ENCODE peak calls at places on chromosome 1, in five cellular contexts. M is astrocyte, Q is fibroblast of lung, N is mucosa of descending colon, A is tibial artery. T is an unnamed sample.

GRCh38 chr1:47656719-47657685 is 219.2 kb downstream of the FOXD2 start:
- DNase-seq in M (peak; percentile 18), Q (peak; percentile 37), N (peak; percentile 27), A (peak; percentile 89), T (no peak)

GRCh38 chr1:63557365-63557987 is 34.2 kb downstream of the EFCAB7 start:
- DNase-seq in M (peak; percentile 6), Q (peak; percentile 20), N (peak; percentile 69), A (no peak), T (peak; percentile 43)

GRCh38 chr1:233025156-233025555 is 74.7 kb downstream of the NTPCR start:
- DNase-seq in M (no peak), Q (peak; percentile 33), N (peak; percentile 83), A (no peak), T (no peak)

GRCh38 chr1:42264791-42265190 is 70.2 kb downstream of the FOXJ3 start:
- DNase-seq in M (no peak), Q (no peak), N (no peak), A (no peak), T (no peak)

GRCh38 chr1:19374402-19374801 is 62.3 kb downstream of the SLC66A1 start:
- DNase-seq in M (no peak), Q (no peak), N (no peak), A (no peak), T (no peak)

GRCh38 chr1:231240883-231241735 is at the start of gene GNPAT:
- DNase-seq in M (peak; percentile 67), Q (peak; percentile 80), N (peak; percentile 90), A (peak; percentile 87), T (peak; percentile 72)

GRCh38 chr1:160177667-160178066 is 12.7 kb upstream of the CASQ1 start:
- DNase-seq in M (no peak), Q (no peak), N (no peak), A (no peak), T (no peak)

GRCh38 chr1:995665-996633 is 3.9 kb downstream of the HES4 start:
- DNase-seq in M (no peak), Q (no peak), N (no peak), A (no peak), T (peak; percentile 43)

GRCh38 chr1:155051777-155052398 is 772 bp downstream of the ADAM15 start:
- DNase-seq in M (no peak), Q (peak; percentile 23), N (peak; percentile 61), A (peak; percentile 58), T (peak; percentile 48)

GRCh38 chr1:183097438-183098051 is 74.3 kb downstream of the LAMC1 start:
- DNase-seq in M (peak; percentile 71), Q (peak; percentile 76), N (no peak), A (no peak), T (peak; percentile 20)

GRCh38 chr1:18041107-18041506 is 66.5 kb upstream of the IGSF21 start:
- DNase-seq in M (no peak), Q (no peak), N (no peak), A (peak; percentile 50), T (no peak)

GRCh38 chr1:155003227-155003765 is 694 bp downstream of the ZBTB7B start:
- DNase-seq in M (no peak), Q (peak; percentile 42), N (peak; percentile 55), A (peak; percentile 55), T (no peak)

GRCh38 chr1:111052246-111052645 is 87.6 kb downstream of the DRAM2 start:
- DNase-seq in M (no peak), Q (no peak), N (no peak), A (no peak), T (peak; percentile 36)

GRCh38 chr1:77797991-77798390 is 18.5 kb downstream of the MIGA1 start:
- DNase-seq in M (peak; percentile 74), Q (peak; percentile 79), N (no peak), A (no peak), T (no peak)

GRCh38 chr1:1347663-1348419 is 1.4 kb downstream of the DVL1 start:
- DNase-seq in M (no peak), Q (peak; percentile 45), N (peak; percentile 81), A (no peak), T (no peak)

GRCh38 chr1:7993593-7994479 is 32.3 kb downstream of the ERRFI1 start:
- DNase-seq in M (peak; percentile 95), Q (peak; percentile 95), N (no peak), A (no peak), T (no peak)

GRCh38 chr1:106268070-106268469 is 788.4 kb upstream of the PRMT6 start:
- DNase-seq in M (peak; percentile 12), Q (peak; percentile 5), N (no peak), A (no peak), T (peak; percentile 37)
- TF ChIP-seq CTCF in M (peak; percentile 50), Q (no peak), N (no peak), A (no peak), T (peak; percentile 22)

DNA sequence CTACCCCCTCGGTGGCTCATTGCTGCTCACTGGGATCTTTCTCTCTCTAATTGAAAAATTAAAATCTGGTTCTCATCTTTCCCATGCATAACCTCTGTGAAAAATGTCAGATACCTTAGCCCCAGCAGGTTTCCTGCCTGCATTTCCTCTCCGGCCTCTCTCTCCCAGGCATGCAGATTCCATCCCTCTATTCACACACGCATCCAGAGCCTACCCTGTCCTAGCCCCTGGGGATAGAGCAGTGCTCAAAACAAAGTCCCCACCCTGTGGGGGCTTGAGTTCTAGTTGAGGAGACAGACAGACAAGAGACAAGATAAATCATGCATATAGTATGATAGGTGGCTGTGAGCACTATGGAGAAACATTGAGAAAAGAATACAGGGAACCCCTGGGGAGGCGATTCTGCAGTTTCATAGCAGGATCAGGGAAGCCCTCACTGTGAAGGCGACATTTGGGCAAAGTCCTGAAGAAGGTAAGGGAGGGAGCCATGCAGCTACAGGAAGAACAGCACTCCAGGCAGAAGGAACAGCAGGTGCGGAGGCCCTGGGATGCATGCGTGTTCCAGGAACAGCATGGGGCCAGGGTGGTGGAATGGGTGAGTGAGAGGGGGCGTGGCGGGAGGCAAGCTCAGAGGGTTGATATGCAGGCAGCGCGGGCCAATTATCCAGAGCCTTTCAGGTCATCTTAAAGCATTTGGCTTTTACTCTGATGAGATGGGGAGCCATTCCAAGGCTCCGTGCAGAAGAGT is 3.5 kb upstream of the BSND start:
- DNase-seq in M (no peak), Q (no peak), N (no peak), A (no peak), T (no peak)
- H3K4me3 ChIP-seq in M (no peak overlapping the region), Q (no peak overlapping the region), N (no peak overlapping the region), A (no peak overlapping the region), T (no peak overlapping the region)

DNA sequence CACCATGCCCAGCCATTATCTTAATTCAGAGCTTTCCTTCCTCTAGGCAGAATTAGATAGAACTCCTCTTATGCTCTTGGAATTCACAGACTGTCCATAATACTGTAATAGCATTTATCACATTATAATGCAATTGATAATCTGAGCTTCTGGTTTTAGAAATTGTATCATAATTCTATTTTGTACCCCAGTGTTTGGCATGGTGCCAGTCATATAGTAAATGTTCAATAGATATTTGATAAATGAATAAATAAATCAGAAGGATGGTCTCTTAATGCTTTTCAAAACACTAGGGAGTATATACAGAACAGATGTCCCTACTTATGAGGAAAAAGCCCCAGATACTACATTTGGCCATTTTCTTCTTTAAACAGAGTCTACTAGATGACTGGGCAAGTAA is 119.3 kb upstream of the BMP8A start:
- DNase-seq in M (no peak), Q (no peak), N (no peak), A (no peak), T (no peak)
- H3K36me3 ChIP-seq in M (peaks cover 57% of the 10 kb centered on the region), Q (peaks cover 8% of the 10 kb centered on the region), N (no peaks in the 10 kb centered on the region), A (peaks cover 86% of the 10 kb centered on the region), T (peaks cover 17% of the 10 kb centered on the region)

GRCh38 chr1:207828485-207829158 is 76.8 kb downstream of the CD46 start:
- DNase-seq in M (peak; percentile 55), Q (peak; percentile 66), N (peak; percentile 89), A (peak; percentile 86), T (peak; percentile 77)
- TF ChIP-seq CTCF in M (peak; percentile 91), Q (peak; percentile 93), N (peak; percentile 78), A (peak; percentile 89), T (peak; percentile 84)

DNA sequence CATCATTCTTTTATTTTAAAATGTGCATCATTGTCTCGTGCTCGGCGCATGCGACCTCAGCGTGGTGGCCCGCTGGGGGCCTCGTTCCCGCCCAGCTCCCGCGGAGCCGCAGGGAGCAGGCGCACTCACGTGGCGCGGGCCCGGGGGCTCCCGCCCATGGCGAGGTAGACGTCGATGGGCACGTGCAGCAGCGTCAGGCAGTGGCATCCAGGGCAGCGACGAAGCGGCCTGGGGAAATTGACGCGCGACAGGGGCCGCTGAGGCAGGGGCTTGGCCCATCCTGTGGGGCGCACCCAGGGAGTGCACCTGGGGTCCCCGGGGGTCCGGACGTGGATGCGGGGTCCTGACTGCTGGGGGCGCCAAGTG is 994 bp downstream of the FAM229A start:
- DNase-seq in M (no peak), Q (no peak), N (no peak), A (no peak), T (no peak)
- H3K4me3 ChIP-seq in M (no peak overlapping the region), Q (no peak overlapping the region), N (no peak overlapping the region), A (peak overlapping the region; percentile 54), T (peak overlapping the region; percentile 40)

T was measured in bronchial epithelial cell.